ENCODE peak calls at places on chromosomes 7 and 10, in nine cellular contexts. T, P, B, D, S, I, F, L and A are unnamed samples.

GRCh38 chr7:123770378-123770777 is 21.6 kb upstream of the WASL start:
- DNase-seq in L (no peak), P (no peak), D (no peak), I (no peak), S (no peak), F (no peak), T (peak; percentile 66), B (no peak), A (peak; percentile 11)

GRCh38 chr10:11605807-11606408 is 5.5 kb downstream of the USP6NL start:
- DNase-seq in T (no peak), F (no peak), I (no peak), B (no peak), P (no peak), S (no peak), D (no peak), L (no peak), A (no peak)

GRCh38 chr7:132548489-132549078 is 27.7 kb downstream of the PLXNA4 start:
- DNase-seq in I (no peak), B (no peak), P (no peak), S (no peak), L (no peak), T (no peak), F (no peak), D (no peak), A (no peak)

GRCh38 chr7:48741545-48741944 is 182.8 kb upstream of the CDC14C start:
- DNase-seq in P (no peak), B (no peak), D (no peak), L (no peak), F (no peak), I (no peak), S (no peak), T (no peak), A (no peak)

GRCh38 chr10:17075975-17076374 is 53.6 kb downstream of the CUBN start:
- DNase-seq in I (no peak), P (no peak), L (peak; percentile 54), B (no peak), T (no peak), S (no peak), F (no peak), D (no peak), A (no peak)

GRCh38 chr7:7208524-7208923 is 26.2 kb downstream of the C1GALT1 start:
- DNase-seq in L (no peak), T (no peak), I (no peak), B (no peak), S (no peak), F (no peak), D (no peak), P (no peak), A (no peak)

GRCh38 chr10:79129361-79129997 is 60.7 kb downstream of the ZMIZ1 start:
- DNase-seq in T (no peak), F (no peak), L (peak; percentile 86), B (no peak), D (no peak), P (no peak), I (peak; percentile 54), S (no peak), A (no peak)

GRCh38 chr10:75405201-75406143 is 3.9 kb upstream of the ZNF503 start:
- DNase-seq in I (no peak), P (no peak), B (no peak), F (no peak), S (no peak), L (no peak), T (no peak), D (peak; percentile 29), A (no peak)

GRCh38 chr7:30526163-30526562 is 21.5 kb upstream of the GGCT start:
- DNase-seq in F (no peak), L (no peak), S (no peak), D (no peak), P (no peak), I (no peak), B (no peak), T (no peak), A (no peak)

GRCh38 chr7:29442146-29442545 is 121.5 kb upstream of the PRR15 start:
- DNase-seq in L (no peak), B (no peak), T (no peak), F (no peak), D (no peak), I (no peak), S (peak; percentile 75), P (no peak), A (no peak)

GRCh38 chr7:104136981-104137380 is 70.8 kb downstream of the ORC5 start:
- DNase-seq in B (no peak), T (no peak), D (no peak), L (no peak), S (no peak), I (no peak), F (no peak), P (no peak), A (no peak)

GRCh38 chr10:28880551-28880950 is 203.2 kb downstream of the BAMBI start:
- DNase-seq in F (no peak), L (no peak), P (no peak), D (no peak), T (no peak), S (no peak), B (no peak), I (no peak), A (no peak)

GRCh38 chr10:122875843-122876492 is 3.4 kb downstream of the FAM24B start:
- DNase-seq in F (no peak), L (no peak), I (no peak), B (no peak), P (no peak), T (no peak), S (no peak), D (no peak), A (no peak)

GRCh38 chr7:40232242-40232929 is 97.6 kb downstream of the SUGCT start:
- DNase-seq in T (peak; percentile 34), B (no peak), D (no peak), F (peak; percentile 24), I (no peak), P (peak; percentile 26), S (peak; percentile 29), L (no peak), A (no peak)

GRCh38 chr7:107967420-107967819 is 35.5 kb downstream of the LAMB1 start:
- DNase-seq in F (no peak), D (no peak), L (no peak), P (no peak), T (no peak), I (no peak), S (no peak), B (no peak), A (no peak)

GRCh38 chr7:143934526-143935340 is at the start of gene OR2F2:
- DNase-seq in P (no peak), L (no peak), T (no peak), D (no peak), B (no peak), F (no peak), S (no peak), I (no peak), A (no peak)

GRCh38 chr10:89954787-89955566 is 253.6 kb downstream of the KIF20B start:
- DNase-seq in S (no peak), D (no peak), B (no peak), I (no peak), P (peak; percentile 7), L (no peak), F (no peak), T (peak; percentile 31), A (no peak)

GRCh38 chr7:66211429-66211828 is 6.3 kb downstream of the TPST1 start:
- DNase-seq in L (no peak), F (no peak), S (no peak), B (no peak), P (no peak), I (no peak), D (no peak), T (no peak), A (no peak)